ENCODE peak calls at places on chromosomes 7 and 10, in eight cellular contexts. One of them, this sample, is unnamed.

GRCh38 chr10:78371118-78371517 is 337.5 kb downstream of the RPS24 start:
- DNase-seq in CD8-positive, alpha-beta T cell: no peak
- DNase-seq in sigmoid colon: no peak
- DNase-seq in BJ: no peak
- DNase-seq in left ventricle myocardium inferior: no peak
- DNase-seq in breast epithelium: no peak
- DNase-seq in fibroblast of the aortic adventitia: peak; percentile 42
- DNase-seq in fibroblast of pulmonary artery: no peak
- DNase-seq in this sample: no peak

GRCh38 chr10:45374451-45375052 is 536 bp downstream of the ALOX5 start:
- DNase-seq in CD8-positive, alpha-beta T cell: no peak
- DNase-seq in sigmoid colon: no peak
- DNase-seq in BJ: no peak
- DNase-seq in left ventricle myocardium inferior: no peak
- DNase-seq in breast epithelium: no peak
- DNase-seq in fibroblast of the aortic adventitia: no peak
- DNase-seq in fibroblast of pulmonary artery: no peak
- DNase-seq in this sample: no peak

GRCh38 chr7:1418505-1419309 is 40.6 kb downstream of the MICALL2 start:
- DNase-seq in CD8-positive, alpha-beta T cell: no peak
- DNase-seq in sigmoid colon: no peak
- DNase-seq in BJ: no peak
- DNase-seq in left ventricle myocardium inferior: no peak
- DNase-seq in breast epithelium: no peak
- DNase-seq in fibroblast of the aortic adventitia: peak; percentile 28
- DNase-seq in fibroblast of pulmonary artery: peak; percentile 31
- DNase-seq in this sample: no peak

GRCh38 chr10:101565370-101565900 is 22.6 kb downstream of the POLL start:
- DNase-seq in CD8-positive, alpha-beta T cell: no peak
- DNase-seq in sigmoid colon: peak; percentile 33
- DNase-seq in BJ: no peak
- DNase-seq in left ventricle myocardium inferior: no peak
- DNase-seq in breast epithelium: no peak
- DNase-seq in fibroblast of the aortic adventitia: no peak
- DNase-seq in fibroblast of pulmonary artery: no peak
- DNase-seq in this sample: no peak

GRCh38 chr10:78416031-78416800 is 382.6 kb downstream of the RPS24 start:
- DNase-seq in CD8-positive, alpha-beta T cell: no peak
- DNase-seq in sigmoid colon: peak; percentile 29
- DNase-seq in BJ: peak; percentile 48
- DNase-seq in left ventricle myocardium inferior: no peak
- DNase-seq in breast epithelium: no peak
- DNase-seq in fibroblast of the aortic adventitia: peak; percentile 34
- DNase-seq in fibroblast of pulmonary artery: peak; percentile 31
- DNase-seq in this sample: no peak

GRCh38 chr7:104848386-104848990 is 165.5 kb upstream of the KMT2E start:
- DNase-seq in CD8-positive, alpha-beta T cell: peak; percentile 11
- DNase-seq in sigmoid colon: no peak
- DNase-seq in BJ: no peak
- DNase-seq in left ventricle myocardium inferior: no peak
- DNase-seq in breast epithelium: no peak
- DNase-seq in fibroblast of the aortic adventitia: peak; percentile 53
- DNase-seq in fibroblast of pulmonary artery: peak; percentile 54
- DNase-seq in this sample: peak; percentile 10

GRCh38 chr10:103983367-103983911 is 16.5 kb downstream of the SLK start:
- DNase-seq in CD8-positive, alpha-beta T cell: no peak
- DNase-seq in sigmoid colon: no peak
- DNase-seq in BJ: no peak
- DNase-seq in left ventricle myocardium inferior: no peak
- DNase-seq in breast epithelium: no peak
- DNase-seq in fibroblast of the aortic adventitia: peak; percentile 10
- DNase-seq in fibroblast of pulmonary artery: peak; percentile 31
- DNase-seq in this sample: no peak

GRCh38 chr10:30000802-30001571 is 58.4 kb downstream of the JCAD start:
- DNase-seq in CD8-positive, alpha-beta T cell: no peak
- DNase-seq in sigmoid colon: peak; percentile 93
- DNase-seq in BJ: peak; percentile 9
- DNase-seq in left ventricle myocardium inferior: no peak
- DNase-seq in breast epithelium: no peak
- DNase-seq in fibroblast of the aortic adventitia: peak; percentile 97
- DNase-seq in fibroblast of pulmonary artery: peak; percentile 96
- DNase-seq in this sample: peak; percentile 35

GRCh38 chr7:71236488-71237179 is 104.7 kb downstream of the GALNT17 start:
- DNase-seq in CD8-positive, alpha-beta T cell: no peak
- DNase-seq in sigmoid colon: peak; percentile 70
- DNase-seq in BJ: no peak
- DNase-seq in left ventricle myocardium inferior: no peak
- DNase-seq in breast epithelium: no peak
- DNase-seq in fibroblast of the aortic adventitia: no peak
- DNase-seq in fibroblast of pulmonary artery: no peak
- DNase-seq in this sample: no peak
- H3K4me3 ChIP-seq in CD8-positive, alpha-beta T cell: no peak overlapping the region
- H3K4me3 ChIP-seq in sigmoid colon: no peak overlapping the region
- H3K4me3 ChIP-seq in BJ: no peak overlapping the region
- H3K4me3 ChIP-seq in left ventricle myocardium inferior: no peak overlapping the region
- H3K4me3 ChIP-seq in breast epithelium: no peak overlapping the region
- H3K4me3 ChIP-seq in fibroblast of the aortic adventitia: no peak overlapping the region
- H3K4me3 ChIP-seq in fibroblast of pulmonary artery: no peak overlapping the region
- H3K4me3 ChIP-seq in this sample: no peak overlapping the region

DNA sequence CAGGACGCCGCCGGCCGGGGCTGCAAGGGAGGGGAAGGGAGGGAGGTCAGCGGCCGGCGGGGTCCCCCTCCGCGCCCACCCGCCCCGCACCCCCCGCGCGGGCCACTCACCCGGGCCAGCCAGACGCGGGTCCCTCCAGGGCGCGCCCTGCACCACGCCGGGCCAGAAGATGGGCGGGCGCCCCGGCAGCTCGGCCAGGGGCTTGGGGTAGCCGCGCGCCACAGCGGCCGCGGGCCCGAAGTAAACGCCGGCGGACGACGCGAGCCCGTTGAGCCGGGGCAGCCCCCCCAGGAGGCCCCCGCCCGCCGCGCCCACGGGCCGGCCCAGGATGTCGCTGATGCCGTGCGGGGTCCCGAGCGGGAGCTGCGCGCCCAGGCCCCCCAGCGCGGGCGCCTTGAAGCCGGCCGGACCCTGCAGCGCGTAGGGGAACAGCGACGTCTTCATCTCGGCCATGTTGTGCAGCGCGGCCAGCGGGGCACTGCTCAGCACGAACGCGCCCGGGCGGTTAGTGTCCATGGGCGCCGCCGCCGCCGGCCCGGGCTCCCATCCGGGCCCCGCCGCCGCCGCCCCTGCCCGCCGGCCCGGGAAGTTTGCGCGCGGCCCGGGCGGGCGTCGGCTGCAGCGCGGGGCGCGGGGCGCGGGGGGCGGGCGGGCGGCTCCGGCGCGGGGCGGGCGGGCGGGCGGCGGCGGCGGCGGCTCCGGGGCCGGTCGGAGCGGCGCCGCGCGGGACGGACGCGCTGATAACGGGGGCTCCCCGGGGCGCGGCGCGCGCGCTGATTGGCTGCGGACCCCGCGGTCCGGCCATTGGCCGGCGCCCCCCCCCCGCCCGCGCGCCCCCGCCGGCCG is at the start of gene NKX6-2:
- DNase-seq in CD8-positive, alpha-beta T cell: no peak
- DNase-seq in sigmoid colon: no peak
- DNase-seq in BJ: no peak
- DNase-seq in left ventricle myocardium inferior: no peak
- DNase-seq in breast epithelium: no peak
- DNase-seq in fibroblast of the aortic adventitia: no peak
- DNase-seq in fibroblast of pulmonary artery: peak; percentile 8
- DNase-seq in this sample: no peak
- H3K4me3 ChIP-seq in CD8-positive, alpha-beta T cell: no peak within 1 kb of the TSS
- H3K4me3 ChIP-seq in sigmoid colon: no peak within 1 kb of the TSS
- H3K4me3 ChIP-seq in BJ: no peak within 1 kb of the TSS
- H3K4me3 ChIP-seq in left ventricle myocardium inferior: peak within 1 kb of the TSS; percentile 39
- H3K4me3 ChIP-seq in breast epithelium: no peak within 1 kb of the TSS
- H3K4me3 ChIP-seq in fibroblast of the aortic adventitia: no peak within 1 kb of the TSS
- H3K4me3 ChIP-seq in fibroblast of pulmonary artery: no peak within 1 kb of the TSS
- H3K4me3 ChIP-seq in this sample: no peak within 1 kb of the TSS

GRCh38 chr7:27154369-27154768 is 2.0 kb upstream of the HOXA3 start:
- DNase-seq in CD8-positive, alpha-beta T cell: no peak
- DNase-seq in sigmoid colon: peak; percentile 61
- DNase-seq in BJ: no peak
- DNase-seq in left ventricle myocardium inferior: no peak
- DNase-seq in breast epithelium: no peak
- DNase-seq in fibroblast of the aortic adventitia: no peak
- DNase-seq in fibroblast of pulmonary artery: no peak
- DNase-seq in this sample: no peak

GRCh38 chr7:27151945-27152815 is at the start of gene HOXA3:
- DNase-seq in CD8-positive, alpha-beta T cell: no peak
- DNase-seq in sigmoid colon: peak; percentile 93
- DNase-seq in BJ: no peak
- DNase-seq in left ventricle myocardium inferior: peak; percentile 9
- DNase-seq in breast epithelium: peak; percentile 53
- DNase-seq in fibroblast of the aortic adventitia: no peak
- DNase-seq in fibroblast of pulmonary artery: no peak
- DNase-seq in this sample: no peak

GRCh38 chr7:27152816-27153486 is 568 bp upstream of the HOXA3 start:
- DNase-seq in CD8-positive, alpha-beta T cell: no peak
- DNase-seq in sigmoid colon: no peak
- DNase-seq in BJ: no peak
- DNase-seq in left ventricle myocardium inferior: no peak
- DNase-seq in breast epithelium: no peak
- DNase-seq in fibroblast of the aortic adventitia: no peak
- DNase-seq in fibroblast of pulmonary artery: no peak
- DNase-seq in this sample: no peak

GRCh38 chr7:27154901-27155815 is 1.3 kb downstream of the HOXA7 start:
- DNase-seq in CD8-positive, alpha-beta T cell: no peak
- DNase-seq in sigmoid colon: peak; percentile 68
- DNase-seq in BJ: no peak
- DNase-seq in left ventricle myocardium inferior: no peak
- DNase-seq in breast epithelium: peak; percentile 47
- DNase-seq in fibroblast of the aortic adventitia: no peak
- DNase-seq in fibroblast of pulmonary artery: no peak
- DNase-seq in this sample: no peak

GRCh38 chr7:27153526-27153925 is 1.1 kb upstream of the HOXA3 start:
- DNase-seq in CD8-positive, alpha-beta T cell: no peak
- DNase-seq in sigmoid colon: no peak
- DNase-seq in BJ: no peak
- DNase-seq in left ventricle myocardium inferior: no peak
- DNase-seq in breast epithelium: peak; percentile 16
- DNase-seq in fibroblast of the aortic adventitia: no peak
- DNase-seq in fibroblast of pulmonary artery: no peak
- DNase-seq in this sample: no peak
- H3K4me3 ChIP-seq in CD8-positive, alpha-beta T cell: no peak overlapping the region
- H3K4me3 ChIP-seq in sigmoid colon: no peak overlapping the region
- H3K4me3 ChIP-seq in BJ: no peak overlapping the region
- H3K4me3 ChIP-seq in left ventricle myocardium inferior: no peak overlapping the region
- H3K4me3 ChIP-seq in breast epithelium: no peak overlapping the region
- H3K4me3 ChIP-seq in fibroblast of the aortic adventitia: no peak overlapping the region
- H3K4me3 ChIP-seq in fibroblast of pulmonary artery: no peak overlapping the region
- H3K4me3 ChIP-seq in this sample: no peak overlapping the region

GRCh38 chr7:45919231-45919825 is 1.7 kb downstream of the IGFBP3 start:
- DNase-seq in CD8-positive, alpha-beta T cell: no peak
- DNase-seq in sigmoid colon: no peak
- DNase-seq in BJ: no peak
- DNase-seq in left ventricle myocardium inferior: no peak
- DNase-seq in breast epithelium: no peak
- DNase-seq in fibroblast of the aortic adventitia: peak; percentile 20
- DNase-seq in fibroblast of pulmonary artery: no peak
- DNase-seq in this sample: no peak
- H3K4me3 ChIP-seq in CD8-positive, alpha-beta T cell: peak overlapping the region; percentile 13
- H3K4me3 ChIP-seq in sigmoid colon: no peak overlapping the region
- H3K4me3 ChIP-seq in BJ: peak overlapping the region; percentile 75
- H3K4me3 ChIP-seq in left ventricle myocardium inferior: peak overlapping the region; percentile 75
- H3K4me3 ChIP-seq in breast epithelium: peak overlapping the region; percentile 62
- H3K4me3 ChIP-seq in fibroblast of the aortic adventitia: peak overlapping the region; percentile 72
- H3K4me3 ChIP-seq in fibroblast of pulmonary artery: peak overlapping the region; percentile 5
- H3K4me3 ChIP-seq in this sample: peak overlapping the region; percentile 44

GRCh38 chr7:98870807-98871491 is 1.1 kb upstream of the TMEM130 start:
- DNase-seq in CD8-positive, alpha-beta T cell: no peak
- DNase-seq in sigmoid colon: peak; percentile 50
- DNase-seq in BJ: no peak
- DNase-seq in left ventricle myocardium inferior: no peak
- DNase-seq in breast epithelium: no peak
- DNase-seq in fibroblast of the aortic adventitia: no peak
- DNase-seq in fibroblast of pulmonary artery: no peak
- DNase-seq in this sample: no peak
- H3K4me3 ChIP-seq in CD8-positive, alpha-beta T cell: no peak overlapping the region
- H3K4me3 ChIP-seq in sigmoid colon: no peak overlapping the region
- H3K4me3 ChIP-seq in BJ: no peak overlapping the region
- H3K4me3 ChIP-seq in left ventricle myocardium inferior: peak overlapping the region; percentile 60
- H3K4me3 ChIP-seq in breast epithelium: no peak overlapping the region
- H3K4me3 ChIP-seq in fibroblast of the aortic adventitia: no peak overlapping the region
- H3K4me3 ChIP-seq in fibroblast of pulmonary artery: no peak overlapping the region
- H3K4me3 ChIP-seq in this sample: peak overlapping the region; percentile 42